ENCODE peak calls at places on chromosome 10, in four cellular contexts. One of them, this sample, is unnamed.

GRCh38 chr10:86393858-86394472 is 27.4 kb upstream of the GRID1 start:
- DNase-seq in WERI-Rb-1: peak
- DNase-seq in left lung: no peak
- DNase-seq in astrocyte of the spinal cord: no peak
- DNase-seq in this sample: no peak

GRCh38 chr10:14601872-14602725 is 172.6 kb downstream of the FAM107B start:
- DNase-seq in WERI-Rb-1: no peak
- DNase-seq in astrocyte of the spinal cord: peak
- DNase-seq in left lung: peak
- DNase-seq in this sample: no peak

GRCh38 chr10:22321156-22321711 is 335 bp downstream of the BMI1 start:
- DNase-seq in astrocyte of the spinal cord: peak
- DNase-seq in left lung: peak
- DNase-seq in WERI-Rb-1: peak
- DNase-seq in this sample: peak

GRCh38 chr10:8312079-8312478 is 257.6 kb downstream of the GATA3 start:
- DNase-seq in left lung: no peak
- DNase-seq in astrocyte of the spinal cord: no peak
- DNase-seq in WERI-Rb-1: no peak
- DNase-seq in this sample: no peak

GRCh38 chr10:51656467-51656866 is 42.9 kb downstream of the CSTF2T start:
- DNase-seq in left lung: no peak
- DNase-seq in WERI-Rb-1: no peak
- DNase-seq in astrocyte of the spinal cord: no peak
- DNase-seq in this sample: no peak

GRCh38 chr10:103745264-103746247 is 109.8 kb downstream of the SH3PXD2A start:
- DNase-seq in astrocyte of the spinal cord: peak
- DNase-seq in WERI-Rb-1: no peak
- DNase-seq in left lung: no peak
- DNase-seq in this sample: no peak

GRCh38 chr10:99207340-99207739 is 28.3 kb downstream of the HPSE2 start:
- DNase-seq in astrocyte of the spinal cord: no peak
- DNase-seq in WERI-Rb-1: no peak
- DNase-seq in left lung: no peak
- DNase-seq in this sample: no peak

GRCh38 chr10:32618482-32618881 is 172.5 kb downstream of the CCDC7 start:
- DNase-seq in WERI-Rb-1: no peak
- DNase-seq in left lung: no peak
- DNase-seq in astrocyte of the spinal cord: no peak
- DNase-seq in this sample: no peak

GRCh38 chr10:101226888-101227736 is 2.2 kb downstream of the LBX1 start:
- DNase-seq in astrocyte of the spinal cord: no peak
- DNase-seq in WERI-Rb-1: no peak
- DNase-seq in left lung: no peak
- DNase-seq in this sample: peak

GRCh38 chr10:86349474-86349873 is 17.1 kb downstream of the GRID1 start:
- DNase-seq in left lung: no peak
- DNase-seq in astrocyte of the spinal cord: no peak
- DNase-seq in WERI-Rb-1: peak
- DNase-seq in this sample: peak

GRCh38 chr10:93796167-93796566 is 38.4 kb downstream of the LGI1 start:
- DNase-seq in astrocyte of the spinal cord: no peak
- DNase-seq in left lung: no peak
- DNase-seq in WERI-Rb-1: no peak
- DNase-seq in this sample: no peak

GRCh38 chr10:48785796-48786195 is 101.1 kb downstream of the WDFY4 start:
- DNase-seq in astrocyte of the spinal cord: no peak
- DNase-seq in left lung: no peak
- DNase-seq in WERI-Rb-1: no peak
- DNase-seq in this sample: no peak

GRCh38 chr10:132943555-132944404 is 1.4 kb upstream of the CFAP46 start:
- DNase-seq in WERI-Rb-1: no peak
- DNase-seq in left lung: no peak
- DNase-seq in astrocyte of the spinal cord: no peak
- DNase-seq in this sample: no peak

GRCh38 chr10:117175901-117176534 is 21.3 kb upstream of the KCNK18 start:
- DNase-seq in left lung: peak
- DNase-seq in WERI-Rb-1: peak
- DNase-seq in astrocyte of the spinal cord: peak
- DNase-seq in this sample: peak

GRCh38 chr10:126094537-126094936 is 198.2 kb downstream of the FANK1 start:
- DNase-seq in astrocyte of the spinal cord: peak
- DNase-seq in WERI-Rb-1: no peak
- DNase-seq in left lung: no peak
- DNase-seq in this sample: no peak

GRCh38 chr10:52451817-52452216 is 137.7 kb downstream of the DKK1 start:
- DNase-seq in left lung: no peak
- DNase-seq in WERI-Rb-1: no peak
- DNase-seq in astrocyte of the spinal cord: peak
- DNase-seq in this sample: no peak

GRCh38 chr10:49608925-49609282 is 1.2 kb upstream of the SLC18A3 start:
- DNase-seq in WERI-Rb-1: peak
- DNase-seq in left lung: no peak
- DNase-seq in astrocyte of the spinal cord: no peak
- DNase-seq in this sample: peak

GRCh38 chr10:102473445-102474331 is 22.3 kb upstream of the C10orf95 start:
- DNase-seq in astrocyte of the spinal cord: no peak
- DNase-seq in left lung: no peak
- DNase-seq in WERI-Rb-1: no peak
- DNase-seq in this sample: no peak

GRCh38 chr10:69661414-69662172 is 31.5 kb downstream of the FAM241B start:
- DNase-seq in WERI-Rb-1: no peak
- DNase-seq in left lung: no peak
- DNase-seq in astrocyte of the spinal cord: no peak
- DNase-seq in this sample: no peak

GRCh38 chr10:17235136-17235535 is 7.1 kb downstream of the VIM start:
- DNase-seq in left lung: no peak
- DNase-seq in WERI-Rb-1: no peak
- DNase-seq in astrocyte of the spinal cord: no peak
- DNase-seq in this sample: no peak

GRCh38 chr10:129277080-129277479 is 190.0 kb upstream of the MGMT start:
- DNase-seq in left lung: no peak
- DNase-seq in astrocyte of the spinal cord: no peak
- DNase-seq in WERI-Rb-1: no peak
- DNase-seq in this sample: no peak

GRCh38 chr10:129277804-129278203 is 189.2 kb upstream of the MGMT start:
- DNase-seq in astrocyte of the spinal cord: no peak
- DNase-seq in WERI-Rb-1: no peak
- DNase-seq in left lung: no peak
- DNase-seq in this sample: no peak

GRCh38 chr10:129272859-129273258 is 194.2 kb upstream of the MGMT start:
- DNase-seq in left lung: no peak
- DNase-seq in WERI-Rb-1: no peak
- DNase-seq in astrocyte of the spinal cord: no peak
- DNase-seq in this sample: no peak

GRCh38 chr10:129275886-129276285 is 191.2 kb upstream of the MGMT start:
- DNase-seq in astrocyte of the spinal cord: no peak
- DNase-seq in WERI-Rb-1: no peak
- DNase-seq in left lung: no peak
- DNase-seq in this sample: no peak

GRCh38 chr10:129274928-129275474 is 192.0 kb upstream of the MGMT start:
- DNase-seq in WERI-Rb-1: peak
- DNase-seq in left lung: no peak
- DNase-seq in astrocyte of the spinal cord: no peak
- DNase-seq in this sample: peak
- TF ChIP-seq CTCF in WERI-Rb-1: peak
- TF ChIP-seq CTCF in left lung: no peak
- TF ChIP-seq CTCF in astrocyte of the spinal cord: no peak
- TF ChIP-seq CTCF in this sample: peak

DNA sequence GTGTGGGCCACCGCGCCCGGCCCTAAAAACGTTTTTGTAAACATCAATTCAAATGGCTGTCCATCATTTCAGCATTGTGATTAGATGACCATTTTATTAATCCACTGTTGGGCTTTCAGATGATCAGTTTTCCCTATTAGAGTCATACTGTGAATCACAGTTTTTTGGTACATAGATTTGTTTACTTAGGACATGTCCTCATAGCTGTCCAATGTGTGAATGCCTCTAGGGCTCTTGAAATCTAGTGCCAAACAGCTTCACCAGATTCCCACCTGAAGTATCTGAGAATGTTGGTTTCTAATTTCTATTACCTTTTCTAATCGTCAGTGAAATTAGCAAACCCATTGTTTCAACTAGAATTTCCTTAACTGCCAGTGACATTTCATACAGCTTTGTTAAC is 66.8 kb downstream of the UPF2 start:
- DNase-seq in astrocyte of the spinal cord: no peak
- DNase-seq in left lung: no peak
- DNase-seq in WERI-Rb-1: no peak
- DNase-seq in this sample: no peak
- TF ChIP-seq CTCF in astrocyte of the spinal cord: no peak
- TF ChIP-seq CTCF in left lung: no peak
- TF ChIP-seq CTCF in WERI-Rb-1: no peak
- TF ChIP-seq CTCF in this sample: no peak

DNA sequence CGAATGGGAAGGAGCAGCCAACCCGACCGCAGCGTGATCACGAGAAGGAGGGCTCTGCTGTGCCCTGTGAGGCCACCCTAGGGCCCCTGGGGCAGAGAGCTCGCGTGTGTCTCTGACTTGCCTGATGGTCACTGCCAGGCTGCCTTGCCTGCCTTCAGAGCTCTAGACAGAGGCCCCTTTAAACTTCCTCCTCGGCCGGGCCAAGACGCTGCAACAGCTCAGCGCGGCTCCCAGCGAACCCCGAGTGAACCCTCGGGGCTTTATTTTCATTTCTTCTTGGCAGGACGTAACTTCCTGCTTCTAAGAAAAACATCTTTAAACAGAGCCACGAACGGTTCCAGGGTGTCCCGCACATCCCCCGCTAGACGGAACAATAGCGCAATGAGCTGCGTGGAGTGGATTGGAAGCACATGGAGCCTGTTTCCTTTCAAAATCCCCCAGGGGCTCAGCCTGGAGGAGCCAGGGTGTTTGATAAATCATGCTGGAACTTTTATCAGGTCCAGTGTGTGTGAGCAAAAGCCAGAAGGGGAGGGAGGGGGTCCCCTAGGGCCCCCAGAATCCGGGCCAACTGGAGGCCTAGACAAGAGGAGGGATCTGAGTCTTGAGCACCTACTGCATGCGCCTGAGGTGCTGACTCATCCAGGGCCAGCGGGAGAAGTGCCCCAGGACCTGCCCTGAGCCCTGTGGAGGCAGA is 134.1 kb upstream of the GDF10 start:
- DNase-seq in left lung: peak
- DNase-seq in astrocyte of the spinal cord: peak
- DNase-seq in WERI-Rb-1: no peak
- DNase-seq in this sample: no peak
- TF ChIP-seq CTCF in left lung: no peak
- TF ChIP-seq CTCF in astrocyte of the spinal cord: no peak
- TF ChIP-seq CTCF in WERI-Rb-1: no peak
- TF ChIP-seq CTCF in this sample: no peak

GRCh38 chr10:75401569-75402485 is at the start of gene ZNF503:
- DNase-seq in astrocyte of the spinal cord: peak
- DNase-seq in left lung: peak
- DNase-seq in WERI-Rb-1: peak
- DNase-seq in this sample: peak
- TF ChIP-seq CTCF in astrocyte of the spinal cord: peak
- TF ChIP-seq CTCF in left lung: no peak
- TF ChIP-seq CTCF in WERI-Rb-1: no peak
- TF ChIP-seq CTCF in this sample: peak

GRCh38 chr10:24552346-24553016 is 171.2 kb downstream of the ARHGAP21 start:
- DNase-seq in left lung: peak
- DNase-seq in astrocyte of the spinal cord: no peak
- DNase-seq in WERI-Rb-1: peak
- DNase-seq in this sample: peak
- TF ChIP-seq CTCF in left lung: no peak
- TF ChIP-seq CTCF in astrocyte of the spinal cord: peak
- TF ChIP-seq CTCF in WERI-Rb-1: no peak
- TF ChIP-seq CTCF in this sample: peak

GRCh38 chr10:62413652-62414051 is 39.5 kb downstream of the ZNF365 start:
- DNase-seq in left lung: no peak
- DNase-seq in astrocyte of the spinal cord: no peak
- DNase-seq in WERI-Rb-1: no peak
- DNase-seq in this sample: no peak

GRCh38 chr10:62413048-62413447 is 38.9 kb downstream of the ZNF365 start:
- DNase-seq in WERI-Rb-1: no peak
- DNase-seq in astrocyte of the spinal cord: no peak
- DNase-seq in left lung: no peak
- DNase-seq in this sample: no peak

GRCh38 chr10:62414359-62414758 is 40.2 kb downstream of the ZNF365 start:
- DNase-seq in astrocyte of the spinal cord: no peak
- DNase-seq in WERI-Rb-1: no peak
- DNase-seq in left lung: no peak
- DNase-seq in this sample: no peak
- TF ChIP-seq CTCF in astrocyte of the spinal cord: no peak
- TF ChIP-seq CTCF in WERI-Rb-1: no peak
- TF ChIP-seq CTCF in left lung: no peak
- TF ChIP-seq CTCF in this sample: peak

GRCh38 chr10:3781458-3782098 is 3.4 kb downstream of the KLF6 start:
- DNase-seq in WERI-Rb-1: no peak
- DNase-seq in left lung: peak
- DNase-seq in astrocyte of the spinal cord: peak
- DNase-seq in this sample: no peak
- TF ChIP-seq CTCF in WERI-Rb-1: peak
- TF ChIP-seq CTCF in left lung: peak
- TF ChIP-seq CTCF in astrocyte of the spinal cord: peak
- TF ChIP-seq CTCF in this sample: no peak

DNA sequence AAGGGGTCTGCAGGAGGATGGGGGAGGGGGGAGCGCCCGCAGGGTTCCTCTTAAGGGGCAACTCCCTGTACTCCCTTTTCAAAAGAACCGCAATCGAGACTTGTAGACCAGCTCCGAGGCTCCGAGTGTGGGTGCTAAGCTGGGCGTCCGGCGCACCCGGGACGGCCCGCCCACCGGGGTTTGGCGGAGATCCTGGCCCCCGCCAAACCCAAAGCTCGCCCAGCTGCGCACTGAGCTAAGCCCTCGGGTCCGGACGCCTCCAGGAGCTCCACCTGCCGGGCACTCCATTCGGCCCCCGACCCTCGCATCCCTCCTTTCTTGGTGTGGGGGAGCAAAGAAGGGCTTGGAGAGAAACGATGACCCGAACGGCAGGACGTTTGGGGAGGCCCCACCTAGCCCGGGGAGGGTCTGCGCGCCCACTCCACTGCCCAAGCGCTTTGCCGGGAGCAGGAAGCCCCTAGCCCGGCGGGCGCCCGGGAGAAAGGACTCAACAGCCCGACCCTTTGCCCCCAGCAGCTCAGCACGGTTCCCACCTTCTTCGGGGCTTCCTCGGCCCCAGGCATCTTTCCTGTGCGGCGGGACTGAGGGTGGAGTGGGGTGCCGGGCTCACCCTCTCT is 649 bp downstream of the AFAP1L2 start:
- DNase-seq in astrocyte of the spinal cord: no peak
- DNase-seq in WERI-Rb-1: peak
- DNase-seq in left lung: no peak
- DNase-seq in this sample: peak
- TF ChIP-seq CTCF in astrocyte of the spinal cord: peak
- TF ChIP-seq CTCF in WERI-Rb-1: peak
- TF ChIP-seq CTCF in left lung: peak
- TF ChIP-seq CTCF in this sample: no peak

DNA sequence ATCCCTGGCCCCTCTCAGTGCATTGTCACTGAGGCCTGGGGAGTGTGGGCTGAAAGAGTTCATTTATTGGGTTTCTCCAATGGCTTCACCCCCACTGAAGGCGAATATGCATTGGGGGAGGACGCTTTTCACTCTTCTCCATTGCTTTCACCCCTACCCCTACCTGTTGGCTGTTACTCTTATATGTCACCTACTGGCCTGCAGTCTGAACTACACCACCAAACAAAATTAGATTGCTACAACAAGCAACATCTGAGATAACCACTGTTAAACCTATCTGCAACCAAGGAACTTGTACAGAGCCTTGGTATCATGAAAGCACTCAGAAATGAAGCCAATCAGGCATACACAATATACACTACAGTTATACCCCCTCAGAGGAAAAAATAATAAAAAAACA is 203.7 kb downstream of the REEP3 start:
- DNase-seq in left lung: no peak
- DNase-seq in astrocyte of the spinal cord: no peak
- DNase-seq in WERI-Rb-1: no peak
- DNase-seq in this sample: no peak
- TF ChIP-seq CTCF in left lung: no peak
- TF ChIP-seq CTCF in astrocyte of the spinal cord: no peak
- TF ChIP-seq CTCF in WERI-Rb-1: no peak
- TF ChIP-seq CTCF in this sample: peak